ENCODE peak calls at places on chromosome 21, in eight cellular contexts. S is A549, Z is brain microvascular endothelial cell, B is uterus, N is fibroblast of lung, V is right atrium auricular region, U is choroid plexus epithelial cell, O is cardiac fibroblast. J is an unnamed sample.
A peak's percentile ranks its signal among the peaks of the same experiment; 100 is the strongest.

GRCh38 chr21:46011267-46011967 is 29.8 kb downstream of the COL6A1 start:
- DNase-seq in S (no peak), Z (no peak), B (peak; percentile 13), N (no peak), V (no peak), U (no peak), O (no peak), J (no peak)

GRCh38 chr21:26835027-26835713 is 10.0 kb downstream of the ADAMTS1 start:
- DNase-seq in S (no peak), Z (peak; percentile 60), B (no peak), N (peak; percentile 88), V (no peak), U (peak; percentile 77), O (peak; percentile 82), J (no peak)

GRCh38 chr21:30209571-30209970 is 6.3 kb downstream of the CLDN8 start:
- DNase-seq in S (no peak), Z (no peak), B (no peak), N (no peak), V (no peak), U (peak; percentile 37), O (no peak), J (no peak)

GRCh38 chr21:14607262-14607661 is 61.1 kb upstream of the SAMSN1 start:
- DNase-seq in S (no peak), Z (no peak), B (no peak), N (no peak), V (no peak), U (no peak), O (no peak), J (no peak)

GRCh38 chr21:40165671-40166070 is 298.4 kb downstream of the PCP4 start:
- DNase-seq in S (no peak), Z (no peak), B (no peak), N (no peak), V (no peak), U (no peak), O (no peak), J (no peak)

GRCh38 chr21:41410767-41411448 is 15.1 kb upstream of the MX1 start:
- DNase-seq in S (no peak), Z (no peak), B (no peak), N (no peak), V (no peak), U (no peak), O (no peak), J (no peak)

GRCh38 chr21:29190920-29191319 is 60.5 kb downstream of the MAP3K7CL start:
- DNase-seq in S (no peak), Z (no peak), B (no peak), N (peak; percentile 73), V (no peak), U (peak; percentile 95), O (peak; percentile 83), J (no peak)

GRCh38 chr21:33266784-33267135 is 593 bp downstream of the IL10RB start:
- DNase-seq in S (no peak), Z (no peak), B (no peak), N (no peak), V (no peak), U (no peak), O (no peak), J (no peak)

GRCh38 chr21:17819878-17820232 is 699 bp upstream of the C21orf91 start:
- DNase-seq in S (no peak), Z (no peak), B (no peak), N (no peak), V (peak; percentile 62), U (no peak), O (no peak), J (peak; percentile 53)

GRCh38 chr21:46323227-46323709 is 402 bp downstream of the C21orf58 start:
- DNase-seq in S (no peak), Z (no peak), B (no peak), N (no peak), V (peak; percentile 59), U (peak; percentile 23), O (peak; percentile 29), J (no peak)

GRCh38 chr21:29148535-29148934 is 18.1 kb downstream of the MAP3K7CL start:
- DNase-seq in S (no peak), Z (no peak), B (no peak), N (peak; percentile 75), V (no peak), U (peak; percentile 65), O (no peak), J (no peak)

GRCh38 chr21:28431527-28432200 is 561.0 kb downstream of the LTN1 start:
- DNase-seq in S (no peak), Z (no peak), B (no peak), N (no peak), V (no peak), U (no peak), O (peak; percentile 88), J (no peak)

GRCh38 chr21:25637846-25638245 is 1.2 kb upstream of the JAM2 start:
- DNase-seq in S (no peak), Z (no peak), B (no peak), N (no peak), V (no peak), U (no peak), O (no peak), J (no peak)

GRCh38 chr21:25640671-25641292 is 1.7 kb downstream of the JAM2 start:
- DNase-seq in S (no peak), Z (no peak), B (no peak), N (no peak), V (no peak), U (no peak), O (no peak), J (no peak)

GRCh38 chr21:25638634-25639166 is 358 bp upstream of the JAM2 start:
- DNase-seq in S (no peak), Z (no peak), B (no peak), N (peak; percentile 55), V (no peak), U (peak; percentile 44), O (peak; percentile 15), J (no peak)

GRCh38 chr21:25639922-25640670 is 1.0 kb downstream of the JAM2 start:
- DNase-seq in S (no peak), Z (no peak), B (peak; percentile 43), N (no peak), V (no peak), U (no peak), O (no peak), J (no peak)

GRCh38 chr21:25639167-25639921 is at the start of gene JAM2:
- DNase-seq in S (no peak), Z (no peak), B (peak; percentile 57), N (peak; percentile 36), V (no peak), U (peak; percentile 23), O (no peak), J (no peak)
- TF ChIP-seq CTCF in S (no peak), Z (peak; percentile 60), B (peak; percentile 42), N (no peak), V (peak; percentile 34), U (peak; percentile 45), O (peak; percentile 16), J (peak; percentile 42)

GRCh38 chr21:36385909-36386642 is 884 bp downstream of the CHAF1B start:
- DNase-seq in S (no peak), Z (no peak), B (no peak), N (peak; percentile 20), V (no peak), U (peak; percentile 13), O (peak; percentile 18), J (no peak)

GRCh38 chr21:36388076-36388475 is 2.9 kb downstream of the CHAF1B start:
- DNase-seq in S (no peak), Z (no peak), B (no peak), N (no peak), V (no peak), U (no peak), O (no peak), J (no peak)

GRCh38 chr21:36385233-36385908 is at the start of gene CHAF1B:
- DNase-seq in S (peak; percentile 33), Z (peak; percentile 51), B (peak; percentile 76), N (peak; percentile 71), V (peak; percentile 75), U (peak; percentile 75), O (peak; percentile 75), J (peak; percentile 15)

GRCh38 chr21:36384885-36385232 is 333 bp upstream of the CHAF1B start:
- DNase-seq in S (no peak), Z (no peak), B (no peak), N (no peak), V (no peak), U (no peak), O (no peak), J (no peak)

GRCh38 chr21:36388835-36389234 is 3.6 kb downstream of the CHAF1B start:
- DNase-seq in S (no peak), Z (peak; percentile 33), B (no peak), N (peak; percentile 35), V (no peak), U (peak; percentile 53), O (peak; percentile 21), J (no peak)
- TF ChIP-seq CTCF in S (no peak), Z (peak; percentile 61), B (no peak), N (no peak), V (no peak), U (peak; percentile 40), O (no peak), J (peak; percentile 37)

GRCh38 chr21:15978158-15978805 is 248.5 kb downstream of the USP25 start:
- DNase-seq in S (no peak), Z (no peak), B (no peak), N (no peak), V (no peak), U (peak; percentile 67), O (peak; percentile 27), J (no peak)

GRCh38 chr21:15976807-15977206 is 247.0 kb downstream of the USP25 start:
- DNase-seq in S (no peak), Z (no peak), B (no peak), N (peak; percentile 6), V (no peak), U (peak; percentile 42), O (peak; percentile 24), J (no peak)
- TF ChIP-seq CTCF in S (peak; percentile 21), Z (peak; percentile 61), B (no peak), N (peak; percentile 27), V (no peak), U (peak; percentile 70), O (peak; percentile 44), J (peak; percentile 49)

GRCh38 chr21:43825936-43826622 is 36.7 kb downstream of the RRP1 start:
- DNase-seq in S (no peak), Z (no peak), B (no peak), N (no peak), V (no peak), U (peak; percentile 35), O (no peak), J (no peak)
- TF ChIP-seq CTCF in S (no peak), Z (peak; percentile 48), B (no peak), N (peak; percentile 7), V (no peak), U (peak; percentile 4), O (peak; percentile 32), J (no peak)

J was measured in AG04450.